ENCODE peak calls at places on chromosomes 16 and 17, in five cellular contexts. C is tibial artery, Q is breast epithelium, H is IMR-90, R is GM23248. T is an unnamed sample.

GRCh38 chr16:56776562-56776961 is 46.6 kb downstream of the NUP93 start:
- DNase-seq in C (no peak), R (peak; percentile 63), H (no peak), Q (no peak), T (no peak)

GRCh38 chr16:77288222-77288621 is 89.0 kb downstream of the SYCE1L start:
- DNase-seq in H (peak; percentile 85), Q (no peak), C (no peak), R (peak; percentile 97), T (no peak)

GRCh38 chr17:81918762-81919545 is 978 bp upstream of the SIRT7 start:
- DNase-seq in R (no peak), C (no peak), H (no peak), Q (no peak), T (no peak)

GRCh38 chr17:66976781-66977201 is 12.3 kb downstream of the CACNG4 start:
- DNase-seq in H (no peak), Q (no peak), C (no peak), R (no peak), T (no peak)

GRCh38 chr16:89352091-89352681 is 134.7 kb downstream of the ZNF778 start:
- DNase-seq in Q (no peak), H (no peak), R (no peak), C (no peak), T (no peak)

GRCh38 chr16:76818611-76819181 is 372.3 kb upstream of the MON1B start:
- DNase-seq in H (no peak), R (no peak), Q (no peak), C (no peak), T (no peak)

GRCh38 chr17:11996722-11997146 is 541 bp downstream of the ZNF18 start:
- DNase-seq in R (peak; percentile 72), C (no peak), Q (no peak), H (peak; percentile 28), T (peak; percentile 38)

GRCh38 chr16:16120382-16121184 is 102.7 kb downstream of the ABCC6 start:
- DNase-seq in H (peak; percentile 22), C (no peak), R (no peak), Q (no peak), T (no peak)

GRCh38 chr16:83768976-83769375 is 38.8 kb upstream of the HSBP1 start:
- DNase-seq in C (no peak), Q (no peak), H (no peak), R (no peak), T (no peak)

GRCh38 chr17:79146562-79146961 is 71.9 kb downstream of the ENGASE start:
- DNase-seq in C (no peak), Q (no peak), R (no peak), H (no peak), T (no peak)

GRCh38 chr17:8384801-8385335 is 1.9 kb upstream of the RPL26 start:
- DNase-seq in Q (no peak), R (peak; percentile 91), C (no peak), H (peak; percentile 93), T (no peak)

GRCh38 chr17:10380631-10381408 is 8.0 kb upstream of the MYH13 start:
- DNase-seq in Q (no peak), R (peak; percentile 40), H (peak; percentile 37), C (no peak), T (no peak)

GRCh38 chr17:59145571-59146096 is 9.4 kb downstream of the SKA2 start:
- DNase-seq in Q (no peak), H (no peak), C (no peak), R (no peak), T (no peak)

GRCh38 chr16:3198334-3199072 is 10.5 kb downstream of the OR1F1 start:
- DNase-seq in C (no peak), Q (no peak), R (peak; percentile 20), H (no peak), T (no peak)

GRCh38 chr17:77382966-77383612 is 242.3 kb downstream of the SEC14L1 start:
- DNase-seq in Q (no peak), H (peak; percentile 90), C (no peak), R (peak; percentile 61), T (no peak)

GRCh38 chr16:6095414-6095813 is 997.8 kb upstream of the EEF2KMT start:
- DNase-seq in C (no peak), Q (no peak), R (no peak), H (no peak), T (no peak)

GRCh38 chr17:39599665-39600468 is 7.9 kb downstream of the NEUROD2 start:
- DNase-seq in H (no peak), R (no peak), Q (no peak), C (no peak), T (no peak)

GRCh38 chr17:48011405-48012150 is 26.0 kb downstream of the COPZ2 start:
- DNase-seq in C (no peak), H (peak; percentile 25), R (peak; percentile 68), Q (no peak), T (no peak)

GRCh38 chr17:3801043-3801746 is at the start of gene ITGAE:
- DNase-seq in H (no peak), C (no peak), Q (no peak), R (no peak), T (no peak)

GRCh38 chr17:3803308-3803640 is 2.3 kb upstream of the ITGAE start:
- DNase-seq in Q (no peak), H (no peak), R (no peak), C (no peak), T (no peak)

GRCh38 chr17:3801792-3802191 is 804 bp upstream of the ITGAE start:
- DNase-seq in R (peak; percentile 4), H (no peak), C (no peak), Q (no peak), T (no peak)

GRCh38 chr17:3804503-3804931 is 3.5 kb upstream of the ITGAE start:
- DNase-seq in H (peak; percentile 38), R (no peak), C (no peak), Q (no peak), T (no peak)

GRCh38 chr17:3802461-3803307 is 1.7 kb upstream of the ITGAE start:
- DNase-seq in R (peak; percentile 88), Q (no peak), H (peak; percentile 90), C (peak; percentile 39), T (no peak)
- H3K4me1 ChIP-seq in R (peaks cover 26% of the 10 kb centered on the region), Q (no peaks in the 10 kb centered on the region), H (peaks cover 25% of the 10 kb centered on the region), C (no peaks in the 10 kb centered on the region), T (no peaks in the 10 kb centered on the region)

GRCh38 chr17:75698659-75699058 is 22.6 kb upstream of the ITGB4 start:
- DNase-seq in Q (no peak), H (no peak), C (no peak), R (no peak), T (no peak)
- H3K4me1 ChIP-seq in Q (peaks cover 34% of the 10 kb centered on the region), H (peaks cover 15% of the 10 kb centered on the region), C (peaks cover 14% of the 10 kb centered on the region), R (peaks cover 45% of the 10 kb centered on the region), T (peaks cover 98% of the 10 kb centered on the region)

GRCh38 chr17:72413077-72414031 is 292.5 kb downstream of the SOX9 start:
- DNase-seq in H (no peak), C (no peak), Q (no peak), R (no peak), T (no peak)
- H3K4me1 ChIP-seq in H (peaks cover 3% of the 10 kb centered on the region), C (no peaks in the 10 kb centered on the region), Q (peaks cover 6% of the 10 kb centered on the region), R (peaks cover 6% of the 10 kb centered on the region), T (no peaks in the 10 kb centered on the region)

GRCh38 chr16:53090271-53090590 is 35.4 kb downstream of the CHD9 start:
- DNase-seq in R (no peak), H (no peak), Q (no peak), C (no peak), T (no peak)
- H3K4me1 ChIP-seq in R (peaks cover 52% of the 10 kb centered on the region), H (peaks cover 20% of the 10 kb centered on the region), Q (peaks cover 36% of the 10 kb centered on the region), C (peaks cover 69% of the 10 kb centered on the region), T (peaks cover 7% of the 10 kb centered on the region)

DNA sequence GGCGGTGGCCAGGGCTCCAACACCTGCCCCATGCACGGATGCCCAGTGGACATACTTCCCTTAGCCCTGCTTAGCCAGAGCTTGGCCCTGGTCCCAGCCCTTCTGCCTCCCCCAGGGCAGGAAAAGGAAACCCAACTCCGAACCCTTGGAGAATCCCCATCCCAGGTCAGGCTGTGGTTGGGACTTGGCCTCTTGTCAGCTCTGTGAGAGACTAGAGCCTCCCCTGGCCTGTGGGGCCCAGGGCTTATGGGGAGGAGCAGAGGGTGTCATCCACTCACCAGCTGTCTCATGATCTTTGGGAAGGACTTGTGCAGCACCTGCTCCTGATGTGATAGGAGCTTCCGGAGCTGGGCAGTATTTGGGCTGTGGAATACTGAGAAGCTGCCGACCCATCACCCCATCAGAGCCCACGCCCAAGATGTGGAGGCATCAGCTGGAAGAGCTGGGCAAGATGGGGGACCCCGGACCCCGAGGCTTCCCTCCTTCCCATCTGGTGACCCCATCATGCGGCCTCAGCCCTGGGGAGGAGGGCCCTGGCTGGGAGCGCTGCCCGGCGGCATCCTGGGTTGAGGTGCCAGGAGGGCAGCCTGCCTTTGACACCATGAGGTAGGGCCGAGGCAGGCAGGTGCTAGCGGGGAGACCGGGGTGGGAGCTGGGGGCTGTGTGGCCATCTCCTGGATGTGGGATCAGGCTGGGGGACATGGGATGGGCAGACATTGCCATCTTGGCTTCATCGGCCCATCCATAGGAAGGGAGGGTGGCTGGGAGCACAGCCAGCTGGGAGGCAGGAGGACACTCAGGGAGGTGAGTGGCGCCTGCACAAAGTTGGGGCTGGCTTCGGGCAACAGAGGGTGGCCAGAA is 45.1 kb downstream of the TNFRSF13B start:
- DNase-seq in R (no peak), H (no peak), Q (peak; percentile 48), C (peak; percentile 13), T (no peak)
- H3K4me1 ChIP-seq in R (no peaks in the 10 kb centered on the region), H (no peaks in the 10 kb centered on the region), Q (no peaks in the 10 kb centered on the region), C (no peaks in the 10 kb centered on the region), T (no peaks in the 10 kb centered on the region)

GRCh38 chr16:49458221-49458620 is 84.6 kb downstream of the C16orf78 start:
- DNase-seq in R (no peak), Q (no peak), H (no peak), C (no peak), T (no peak)
- H3K4me1 ChIP-seq in R (no peaks in the 10 kb centered on the region), Q (no peaks in the 10 kb centered on the region), H (no peaks in the 10 kb centered on the region), C (no peaks in the 10 kb centered on the region), T (no peaks in the 10 kb centered on the region)

GRCh38 chr16:11101695-11102522 is 154.1 kb downstream of the SOCS1 start:
- DNase-seq in R (no peak), Q (no peak), H (peak; percentile 94), C (no peak), T (no peak)
- H3K4me1 ChIP-seq in R (peaks cover 28% of the 10 kb centered on the region), Q (no peaks in the 10 kb centered on the region), H (peaks cover 54% of the 10 kb centered on the region), C (peaks cover 52% of the 10 kb centered on the region), T (no peaks in the 10 kb centered on the region)

T was measured in tibial nerve.